ENCODE peak calls at places on chromosomes 2 and 18, in eight cellular contexts. Q, K, F, S, G, P, H and I are unnamed samples.

GRCh38 chr2:234308814-234309195 is 188.1 kb downstream of the ARL4C start:
- DNase-seq in S (no peak), K (peak), H (peak), F (no peak), G (peak), P (no peak), Q (no peak), I (no peak)

GRCh38 chr2:133346654-133347053 is 221.6 kb downstream of the NCKAP5 start:
- DNase-seq in F (no peak), K (no peak), Q (no peak), S (no peak), P (no peak), H (no peak), G (no peak), I (no peak)

GRCh38 chr2:222903234-222904220 is 42.7 kb downstream of the ACSL3 start:
- DNase-seq in F (peak), S (peak), Q (no peak), P (no peak), G (no peak), K (peak), H (peak), I (no peak)

GRCh38 chr2:10591207-10591606 is 98.6 kb downstream of the NOL10 start:
- DNase-seq in Q (no peak), K (no peak), G (no peak), H (no peak), F (no peak), P (no peak), S (peak), I (peak)

GRCh38 chr2:27177441-27178351 is 28.9 kb downstream of the TCF23 start:
- DNase-seq in Q (no peak), P (no peak), K (peak), F (no peak), G (no peak), H (no peak), S (no peak), I (no peak)

GRCh38 chr2:229519655-229520054 is 194.7 kb downstream of the DNER start:
- DNase-seq in Q (no peak), G (no peak), S (no peak), K (peak), P (no peak), F (peak), H (no peak), I (no peak)

GRCh38 chr18:41955688-41956087 is 654 bp downstream of the PIK3C3 start:
- DNase-seq in Q (no peak), S (no peak), G (no peak), P (no peak), H (no peak), K (no peak), F (no peak), I (no peak)

GRCh38 chr2:190354003-190354690 is 10.8 kb downstream of the INPP1 start:
- DNase-seq in S (no peak), F (no peak), H (peak), K (no peak), Q (no peak), P (no peak), G (no peak), I (peak)

GRCh38 chr2:39523308-39524044 is 86.4 kb upstream of the MAP4K3 start:
- DNase-seq in K (no peak), F (no peak), P (peak), S (no peak), H (no peak), Q (no peak), G (no peak), I (no peak)

GRCh38 chr2:134420920-134421319 is 167.0 kb downstream of the MGAT5 start:
- DNase-seq in P (no peak), H (no peak), F (no peak), S (no peak), K (no peak), G (no peak), Q (no peak), I (no peak)

GRCh38 chr2:8522682-8523081 is 159.2 kb upstream of the ID2 start:
- DNase-seq in P (no peak), F (no peak), H (no peak), G (no peak), K (peak), S (no peak), Q (no peak), I (no peak)

GRCh38 chr2:141641462-141641861 is 489.4 kb downstream of the LRP1B start:
- DNase-seq in G (no peak), K (no peak), P (no peak), S (no peak), F (no peak), H (no peak), Q (no peak), I (no peak)

GRCh38 chr2:54594048-54594447 is 129.4 kb upstream of the EML6 start:
- DNase-seq in H (no peak), G (no peak), Q (no peak), F (no peak), K (no peak), P (no peak), S (no peak), I (no peak)

GRCh38 chr2:237448626-237449025 is 34.7 kb upstream of the COL6A3 start:
- DNase-seq in F (no peak), Q (no peak), P (no peak), K (no peak), S (no peak), G (no peak), H (no peak), I (no peak)

GRCh38 chr2:157168501-157168900 is 89.0 kb upstream of the GALNT5 start:
- DNase-seq in K (no peak), H (no peak), F (no peak), S (no peak), P (no peak), Q (no peak), G (no peak), I (no peak)

GRCh38 chr2:112692914-112693313 is 27.9 kb upstream of the NT5DC4 start:
- DNase-seq in F (no peak), K (no peak), Q (no peak), P (no peak), S (no peak), G (no peak), H (no peak), I (no peak)

GRCh38 chr2:88843061-88843460 is 151.6 kb downstream of the RPIA start:
- DNase-seq in F (no peak), K (peak), P (no peak), Q (no peak), H (no peak), G (no peak), S (no peak), I (no peak)

GRCh38 chr18:66707473-66707872 is 103.6 kb upstream of the CDH19 start:
- DNase-seq in K (no peak), P (no peak), F (no peak), S (no peak), Q (no peak), H (no peak), G (no peak), I (no peak)

GRCh38 chr2:73971722-73972121 is 13.0 kb upstream of the TET3 start:
- DNase-seq in H (no peak), G (no peak), F (no peak), Q (no peak), K (no peak), S (no peak), P (no peak), I (no peak)

GRCh38 chr2:152420923-152421322 is 85.9 kb downstream of the FMNL2 start:
- DNase-seq in P (no peak), Q (no peak), G (no peak), S (no peak), F (no peak), H (no peak), K (no peak), I (no peak)

GRCh38 chr2:149648282-149649030 is 60.9 kb upstream of the MMADHC start:
- DNase-seq in K (no peak), P (no peak), Q (no peak), F (no peak), G (no peak), S (no peak), H (peak), I (peak)

GRCh38 chr2:194346189-194346588 is 1310.8 kb upstream of the SLC39A10 start:
- DNase-seq in G (no peak), F (peak), H (no peak), S (peak), K (no peak), P (no peak), Q (no peak), I (no peak)

GRCh38 chr2:148619560-148620190 is 24.9 kb upstream of the EPC2 start:
- DNase-seq in F (no peak), H (no peak), K (no peak), S (no peak), P (no peak), G (no peak), Q (no peak), I (no peak)

GRCh38 chr2:215907147-215907546 is 106.2 kb downstream of the MREG start:
- DNase-seq in K (no peak), G (no peak), Q (no peak), F (no peak), P (no peak), S (no peak), H (no peak), I (no peak)
- H3K27ac ChIP-seq in K (no peak), G (no peak), Q (no peak), F (no peak), P (no peak), S (no peak), H (no peak), I (no peak)

DNA sequence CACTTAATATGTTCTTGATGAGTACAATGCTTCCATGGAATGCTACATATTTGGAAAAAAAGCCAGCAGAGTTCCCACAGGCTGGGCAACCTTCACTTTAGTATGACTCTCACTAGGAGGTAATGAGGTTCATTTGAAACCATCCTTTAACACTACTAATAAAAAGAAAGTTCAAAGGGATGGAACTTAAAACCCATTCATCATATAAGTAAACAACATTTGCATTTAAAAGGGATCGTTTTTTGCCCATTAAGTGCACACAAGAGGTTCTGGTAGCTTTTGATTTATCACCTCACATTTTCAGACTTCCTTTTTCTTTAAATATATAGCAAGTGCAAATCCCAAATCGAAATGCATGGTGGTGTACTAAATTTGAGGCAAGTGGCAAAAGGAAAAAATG is 270.8 kb upstream of the DCC start:
- DNase-seq in P (no peak), S (no peak), F (no peak), K (no peak), G (no peak), Q (no peak), H (no peak), I (no peak)
- H3K27ac ChIP-seq in P (no peak), S (no peak), F (no peak), K (no peak), G (no peak), Q (no peak), H (no peak), I (no peak)

GRCh38 chr2:85939136-85939535 is 50.3 kb upstream of the ST3GAL5 start:
- DNase-seq in P (no peak), G (no peak), S (no peak), F (no peak), H (no peak), K (no peak), Q (no peak), I (no peak)
- H3K27ac ChIP-seq in P (no peak), G (no peak), S (no peak), F (no peak), H (no peak), K (no peak), Q (no peak), I (no peak)

GRCh38 chr2:220513573-220514288 is 886.3 kb downstream of the SLC4A3 start:
- DNase-seq in Q (no peak), K (no peak), S (no peak), G (no peak), P (no peak), H (no peak), F (no peak), I (no peak)

GRCh38 chr2:220506466-220506865 is 879.0 kb downstream of the SLC4A3 start:
- DNase-seq in Q (no peak), K (no peak), P (no peak), F (no peak), S (no peak), H (no peak), G (no peak), I (no peak)

GRCh38 chr2:220509921-220510320 is 882.5 kb downstream of the SLC4A3 start:
- DNase-seq in K (no peak), P (no peak), S (no peak), G (no peak), Q (no peak), F (no peak), H (no peak), I (no peak)

GRCh38 chr2:220512419-220512818 is 885.0 kb downstream of the SLC4A3 start:
- DNase-seq in Q (no peak), S (no peak), H (no peak), F (no peak), P (no peak), K (no peak), G (no peak), I (no peak)

GRCh38 chr2:220510668-220511067 is 883.2 kb downstream of the SLC4A3 start:
- DNase-seq in K (no peak), F (no peak), G (no peak), H (no peak), S (no peak), Q (no peak), P (no peak), I (no peak)
- H3K27ac ChIP-seq in K (no peak), F (no peak), G (no peak), H (no peak), S (no peak), Q (no peak), P (no peak), I (no peak)

GRCh38 chr18:31723639-31723997 is 37.1 kb downstream of the SLC25A52 start:
- DNase-seq in P (no peak), G (no peak), Q (no peak), F (no peak), K (no peak), S (no peak), H (no peak), I (no peak)
- H3K27ac ChIP-seq in P (no peak), G (no peak), Q (no peak), F (peak), K (no peak), S (no peak), H (no peak), I (no peak)

GRCh38 chr18:48564139-48564538 is 25.3 kb downstream of the CTIF start:
- DNase-seq in S (no peak), F (no peak), G (no peak), Q (no peak), P (no peak), H (no peak), K (no peak), I (no peak)

GRCh38 chr18:48563027-48563426 is 24.2 kb downstream of the CTIF start:
- DNase-seq in Q (no peak), H (no peak), S (no peak), P (no peak), G (no peak), F (no peak), K (no peak), I (peak)

GRCh38 chr18:48560491-48560890 is 21.7 kb downstream of the CTIF start:
- DNase-seq in H (no peak), P (no peak), F (no peak), K (no peak), Q (no peak), S (no peak), G (no peak), I (no peak)

GRCh38 chr18:48565105-48565504 is 26.3 kb downstream of the CTIF start:
- DNase-seq in S (no peak), F (no peak), P (no peak), G (no peak), Q (no peak), K (no peak), H (no peak), I (no peak)

GRCh38 chr18:48562075-48562474 is 23.2 kb downstream of the CTIF start:
- DNase-seq in K (no peak), S (no peak), P (no peak), Q (no peak), H (no peak), F (no peak), G (no peak), I (no peak)
- H3K27ac ChIP-seq in K (no peak), S (no peak), P (no peak), Q (peak), H (no peak), F (no peak), G (no peak), I (no peak)